ENCODE peak calls at places on chromosomes 11 and 22, in four cellular contexts. A is HepG2, Q is K562, L is GM12878. H is an unnamed sample.

GRCh38 chr11:95363710-95364109 is 132.7 kb upstream of the SESN3 start:
- DNase-seq in A (peak; percentile 16), Q (no peak), L (no peak), H (no peak)

GRCh38 chr11:22703040-22703439 is 36.6 kb downstream of the GAS2 start:
- DNase-seq in L (peak; percentile 21), Q (no peak), A (peak; percentile 88), H (peak; percentile 3)

GRCh38 chr11:31805629-31806185 is 5.4 kb downstream of the PAX6 start:
- DNase-seq in A (no peak), Q (no peak), L (no peak), H (no peak)

GRCh38 chr11:14908214-14908880 is 16.3 kb upstream of the CYP2R1 start:
- DNase-seq in Q (peak; percentile 45), A (peak; percentile 44), L (no peak), H (peak; percentile 64)

GRCh38 chr22:38413085-38414008 is 41.7 kb downstream of the KCNJ4 start:
- DNase-seq in Q (no peak), A (no peak), L (no peak), H (no peak)

GRCh38 chr11:94424662-94425061 is 23.4 kb upstream of the GPR83 start:
- DNase-seq in Q (no peak), A (no peak), L (no peak), H (no peak)

GRCh38 chr22:22884888-22885840 is 2.5 kb upstream of the IGLL5 start:
- DNase-seq in Q (peak; percentile 57), L (no peak), A (no peak), H (no peak)

GRCh38 chr11:1538153-1538552 is 33.9 kb downstream of the DUSP8 start:
- DNase-seq in L (no peak), Q (no peak), A (no peak), H (no peak)

GRCh38 chr11:62033191-62034044 is 66.0 kb upstream of the FTH1 start:
- DNase-seq in L (no peak), Q (peak; percentile 30), A (peak; percentile 15), H (no peak)

GRCh38 chr11:94826415-94826814 is 58.3 kb downstream of the AMOTL1 start:
- DNase-seq in A (no peak), Q (no peak), L (no peak), H (no peak)

GRCh38 chr11:57896641-57897145 is 127.0 kb upstream of the OR9Q1 start:
- DNase-seq in L (no peak), Q (no peak), A (no peak), H (no peak)

GRCh38 chr11:31421840-31422239 is 52.2 kb downstream of the DNAJC24 start:
- DNase-seq in L (no peak), A (peak; percentile 5), Q (no peak), H (no peak)

GRCh38 chr11:19168090-19168489 is 33.7 kb downstream of the CSRP3 start:
- DNase-seq in A (no peak), Q (no peak), L (no peak), H (no peak)

GRCh38 chr11:44229003-44229570 is 80.9 kb downstream of the ALX4 start:
- DNase-seq in A (no peak), Q (no peak), L (no peak), H (no peak)

GRCh38 chr11:29019960-29020683 is 911.9 kb downstream of the METTL15 start:
- DNase-seq in L (no peak), A (no peak), Q (no peak), H (peak; percentile 75)

GRCh38 chr11:70555092-70555491 is 156.8 kb downstream of the CTTN start:
- DNase-seq in Q (no peak), L (no peak), A (no peak), H (no peak)

GRCh38 chr22:38881464-38881871 is 9.5 kb upstream of the CBX6 start:
- DNase-seq in L (no peak), A (no peak), Q (no peak), H (no peak)

GRCh38 chr11:33451364-33451763 is 194.2 kb downstream of the HIPK3 start:
- DNase-seq in Q (no peak), L (no peak), A (no peak), H (no peak)

GRCh38 chr11:30015725-30016449 is 943 bp downstream of the KCNA4 start:
- DNase-seq in L (no peak), Q (no peak), A (no peak), H (no peak)

GRCh38 chr11:77086521-77087472 is 15.8 kb upstream of the OMP start:
- DNase-seq in Q (no peak), L (no peak), A (peak; percentile 39), H (no peak)

GRCh38 chr11:70423523-70424505 is 25.5 kb downstream of the CTTN start:
- DNase-seq in A (peak; percentile 50), Q (peak; percentile 69), L (peak; percentile 44), H (no peak)

GRCh38 chr11:12377824-12378593 is 638 bp downstream of the PARVA start:
- DNase-seq in L (no peak), A (peak; percentile 62), Q (peak; percentile 9), H (peak; percentile 88)
- TF ChIP-seq CHD2 in L (no peak), A (no peak), Q (no peak), H (no peak)

GRCh38 chr11:67390947-67391303 is 861 bp upstream of the RAD9A start:
- DNase-seq in Q (no peak), A (no peak), L (no peak), H (no peak)
- TF ChIP-seq ESRRA in Q (no peak), A (no peak), L (no peak), H (no peak)

DNA sequence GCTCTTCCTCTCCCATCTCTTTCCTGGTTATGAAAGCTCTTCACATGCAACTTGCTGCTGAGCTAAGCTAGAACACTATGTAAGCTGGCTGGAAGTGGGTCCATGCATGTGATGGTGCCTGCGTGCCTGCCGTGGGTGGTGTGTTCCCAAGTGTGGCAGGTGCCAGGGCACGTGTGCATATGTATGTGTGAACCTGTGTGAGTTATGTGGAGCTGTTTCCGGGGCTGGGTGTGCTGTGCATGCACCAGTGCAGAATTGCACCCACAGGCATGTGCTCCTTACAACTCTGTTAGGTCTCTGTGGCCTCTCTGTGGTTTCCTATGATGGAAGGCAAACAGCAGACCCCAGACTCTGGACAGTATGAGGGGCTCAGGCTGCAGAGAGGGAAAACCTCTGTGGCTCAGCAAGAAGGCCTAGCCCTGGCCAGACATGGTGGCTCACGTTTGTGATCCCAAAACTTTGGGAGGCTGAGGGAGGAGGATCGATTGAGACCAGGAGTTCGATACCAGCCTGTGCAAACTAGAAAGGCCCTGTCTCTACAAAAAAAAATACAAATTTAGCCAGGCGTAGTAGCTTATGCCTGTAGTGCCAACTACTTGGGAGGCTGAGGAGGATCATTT is 4.1 kb upstream of the P2RY6 start:
- DNase-seq in A (no peak), L (no peak), Q (no peak), H (no peak)
- TF ChIP-seq RFX5 in A (no peak), L (no peak), Q (no peak), H (no peak)

GRCh38 chr11:130448416-130449068 is at the start of gene ADAMTS15:
- DNase-seq in Q (no peak), L (no peak), A (peak; percentile 9), H (peak; percentile 83)

GRCh38 chr11:130451261-130452019 is 3.0 kb downstream of the ADAMTS15 start:
- DNase-seq in Q (no peak), A (no peak), L (no peak), H (no peak)

GRCh38 chr11:130449246-130449990 is 973 bp downstream of the ADAMTS15 start:
- DNase-seq in L (no peak), Q (no peak), A (no peak), H (no peak)

GRCh38 chr11:130449996-130450419 is 1.6 kb downstream of the ADAMTS15 start:
- DNase-seq in Q (peak; percentile 36), A (no peak), L (no peak), H (no peak)

DNA sequence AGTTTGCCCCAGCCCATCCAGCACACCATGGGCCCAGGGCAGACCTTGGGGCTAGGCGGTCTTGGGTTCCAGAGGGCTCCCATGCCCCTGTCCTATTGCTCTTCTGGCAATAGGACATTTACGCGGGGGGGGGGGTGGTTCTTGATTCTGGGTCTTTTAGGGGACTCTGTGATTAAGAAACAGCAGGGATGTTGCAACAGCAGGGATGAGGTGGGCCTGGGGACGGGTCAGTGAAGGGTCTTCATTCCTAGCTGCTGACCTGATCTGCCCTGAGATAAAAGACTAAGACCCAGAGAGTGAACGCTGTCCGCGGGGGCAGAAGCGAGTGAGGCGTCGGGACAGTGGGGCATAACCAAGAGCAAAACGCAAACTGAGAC is 418 bp upstream of the ADAMTS15 start:
- DNase-seq in Q (no peak), L (no peak), A (no peak), H (no peak)
- TF ChIP-seq CHD2 in Q (no peak), L (no peak), A (no peak), H (no peak)

DNA sequence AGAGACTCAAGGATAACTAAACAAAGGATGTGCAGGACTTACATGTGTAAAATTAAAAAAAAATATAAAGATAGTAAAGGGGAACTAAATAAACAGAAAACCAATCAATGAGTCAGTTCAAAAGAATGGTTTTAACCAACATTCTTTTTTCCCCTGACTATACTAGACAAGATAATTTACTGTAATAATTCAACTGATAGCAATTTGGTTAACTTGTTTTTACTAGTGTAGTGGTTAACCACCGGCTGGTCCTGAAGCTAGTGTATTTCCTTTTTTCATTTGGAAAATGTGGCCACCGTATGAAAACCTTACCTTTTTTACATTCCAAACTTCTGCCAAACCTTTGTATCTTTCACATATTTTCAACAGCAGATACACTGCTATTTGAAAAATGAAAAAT is 123.1 kb downstream of the ARHGAP42 start:
- DNase-seq in L (no peak), A (no peak), Q (no peak), H (no peak)
- TF ChIP-seq ESRRA in L (no peak), A (no peak), Q (no peak), H (no peak)

GRCh38 chr11:35005156-35005780 is 88.8 kb downstream of the PDHX start:
- DNase-seq in L (no peak), Q (no peak), A (no peak), H (no peak)
- TF ChIP-seq RFX5 in L (no peak), Q (no peak), A (no peak), H (no peak)

H was measured in A549.